ENCODE peak calls at places on chromosomes 7 and 10, in six cellular contexts. V is naive thymus-derived CD4-positive, alpha-beta T cell; F is activated naive CD4-positive, alpha-beta T cell; R is psoas muscle; E is astrocyte of the spinal cord; D is stimulated activated CD8-positive, alpha-beta memory T cell treated with anti-CD3 and anti-CD28 coated beads, Interleukin-7, amount 100 ng/mL, for 24 hours. P is an unnamed sample.
A peak's percentile ranks its signal among the peaks of the same experiment; 100 is the strongest.

GRCh38 chr10:43823237-43823605 is 174.5 kb upstream of the ZNF32 start:
- DNase-seq in V (no peak), F (no peak), R (no peak), E (no peak), D (no peak), P (no peak)

GRCh38 chr7:105879782-105880181 is 3.4 kb upstream of the ATXN7L1 start:
- DNase-seq in V (no peak), F (no peak), R (no peak), E (no peak), D (no peak), P (no peak)

GRCh38 chr7:10780400-10780747 is 193.3 kb upstream of the PHF14 start:
- DNase-seq in V (no peak), F (no peak), R (no peak), E (no peak), D (no peak), P (no peak)

GRCh38 chr7:101906291-101907260 is 89.2 kb downstream of the CUX1 start:
- DNase-seq in V (no peak), F (no peak), R (no peak), E (no peak), D (no peak), P (no peak)

GRCh38 chr7:134845461-134845860 is 66.0 kb downstream of the CALD1 start:
- DNase-seq in V (peak; percentile 8), F (no peak), R (no peak), E (no peak), D (no peak), P (no peak)

GRCh38 chr10:11149499-11149898 is 131.8 kb downstream of the CELF2 start:
- DNase-seq in V (peak; percentile 74), F (no peak), R (no peak), E (no peak), D (no peak), P (no peak)

GRCh38 chr10:48506147-48506917 is 98.5 kb downstream of the ARHGAP22 start:
- DNase-seq in V (no peak), F (no peak), R (no peak), E (peak; percentile 30), D (no peak), P (no peak)

GRCh38 chr10:113751116-113751728 is at the start of gene PLEKHS1:
- DNase-seq in V (no peak), F (no peak), R (no peak), E (peak; percentile 11), D (no peak), P (no peak)

GRCh38 chr10:106980711-106981460 is 183.6 kb downstream of the SORCS1 start:
- DNase-seq in V (no peak), F (no peak), R (no peak), E (no peak), D (no peak), P (no peak)

GRCh38 chr7:10767771-10768170 is 205.9 kb upstream of the PHF14 start:
- DNase-seq in V (no peak), F (no peak), R (no peak), E (peak; percentile 9), D (no peak), P (no peak)

GRCh38 chr10:76433161-76434005 is 1002.0 kb downstream of the LRMDA start:
- DNase-seq in V (no peak), F (no peak), R (no peak), E (peak; percentile 5), D (no peak), P (no peak)

P was measured in NCI-H1048.